ENCODE peak calls at places on chromosomes 1 and 21, in six cellular contexts. S, E, U, D, W and B are unnamed samples.

GRCh38 chr1:212186427-212187207 is 98.6 kb upstream of the PPP2R5A start:
- DNase-seq in U (no peak), W (peak), S (no peak), D (no peak), E (no peak), B (peak)

GRCh38 chr1:94382163-94382562 is 36.0 kb upstream of the ABCD3 start:
- DNase-seq in U (no peak), S (no peak), W (no peak), E (no peak), D (no peak), B (peak)

GRCh38 chr1:247371801-247372259 is 40.2 kb upstream of the ZNF496 start:
- DNase-seq in S (no peak), D (no peak), E (no peak), U (no peak), W (no peak), B (no peak)

GRCh38 chr1:117268926-117269378 is 58.2 kb upstream of the VTCN1 start:
- DNase-seq in W (no peak), D (no peak), U (no peak), S (no peak), E (no peak), B (no peak)

GRCh38 chr21:41966872-41967621 is 13.2 kb upstream of the C2CD2 start:
- DNase-seq in D (no peak), W (no peak), S (no peak), U (no peak), E (no peak), B (no peak)

GRCh38 chr1:171742577-171742922 is 685 bp upstream of the VAMP4 start:
- DNase-seq in U (no peak), S (no peak), E (peak), D (no peak), W (no peak), B (no peak)

GRCh38 chr1:113759341-113760101 is at the start of gene PHTF1:
- DNase-seq in E (peak), D (peak), W (no peak), U (peak), S (peak), B (peak)

GRCh38 chr1:158422215-158422614 is 3.8 kb downstream of the OR10K2 start:
- DNase-seq in U (no peak), W (no peak), S (no peak), E (no peak), D (no peak), B (no peak)

GRCh38 chr1:96306809-96307208 is 414.8 kb upstream of the PTBP2 start:
- DNase-seq in E (no peak), W (no peak), U (no peak), S (no peak), D (no peak), B (no peak)

GRCh38 chr1:46202975-46203737 is at the start of gene LURAP1:
- DNase-seq in W (no peak), E (peak), U (no peak), D (peak), S (no peak), B (no peak)

GRCh38 chr21:31201548-31201947 is 142.5 kb downstream of the TIAM1 start:
- DNase-seq in W (peak), S (no peak), D (no peak), E (no peak), U (no peak), B (peak)

GRCh38 chr1:20552728-20553571 is 577 bp downstream of the FAM43B start:
- DNase-seq in W (no peak), U (peak), E (no peak), D (peak), S (no peak), B (no peak)

GRCh38 chr1:166915941-166916340 is 39.9 kb upstream of the TADA1 start:
- DNase-seq in S (no peak), D (no peak), E (no peak), U (no peak), W (no peak), B (peak)

GRCh38 chr1:15212216-15212988 is 34.6 kb upstream of the FHAD1 start:
- DNase-seq in D (no peak), W (no peak), E (no peak), S (no peak), U (no peak), B (no peak)

GRCh38 chr1:84260852-84261518 is 40.5 kb upstream of the SAMD13 start:
- DNase-seq in U (peak), D (no peak), E (no peak), S (peak), W (no peak), B (no peak)

GRCh38 chr1:23369335-23370013 is at the start of gene ZNF436:
- DNase-seq in U (peak), W (no peak), E (peak), D (peak), S (peak), B (peak)

GRCh38 chr1:218496561-218496960 is 151.4 kb downstream of the TGFB2 start:
- DNase-seq in D (peak), E (no peak), U (peak), S (peak), W (no peak), B (no peak)

GRCh38 chr1:248404024-248404423 is 1.2 kb downstream of the OR2T1 start:
- DNase-seq in E (peak), U (peak), D (peak), S (no peak), W (peak), B (peak)

GRCh38 chr1:47643506-47644215 is 205.8 kb downstream of the FOXD2 start:
- DNase-seq in U (no peak), W (no peak), D (no peak), S (no peak), E (no peak), B (no peak)

GRCh38 chr1:166200743-166201142 is 33.9 kb upstream of the FAM78B start:
- DNase-seq in U (no peak), S (no peak), D (no peak), E (no peak), W (no peak), B (no peak)

GRCh38 chr1:246691622-246692495 is 32.4 kb upstream of the SCCPDH start:
- DNase-seq in E (no peak), U (no peak), D (no peak), W (no peak), S (no peak), B (no peak)

GRCh38 chr1:30199563-30199962 is 523.8 kb downstream of the MATN1 start:
- DNase-seq in U (no peak), S (no peak), W (no peak), D (no peak), E (no peak), B (no peak)
- TF ChIP-seq MYC in U (no peak), S (no peak), W (no peak), D (no peak), E (no peak), B (no peak)

GRCh38 chr1:119647734-119648619 is at the start of gene ZNF697:
- DNase-seq in U (peak), W (peak), E (peak), S (peak), D (peak), B (peak)
- TF ChIP-seq CTCF in U (no peak), W (no peak), E (peak), S (peak), D (peak), B (peak)

GRCh38 chr1:92961896-92962752 is 862 bp upstream of the DIPK1A start:
- DNase-seq in U (peak), S (peak), E (no peak), W (peak), D (peak), B (peak)
- TF ChIP-seq MYC in U (no peak), S (no peak), E (no peak), W (no peak), D (no peak), B (no peak)

GRCh38 chr1:29236993-29237905 is 927 bp downstream of the PTPRU start:
- DNase-seq in S (peak), D (peak), W (no peak), U (peak), E (peak), B (peak)
- TF ChIP-seq CTCF in S (peak), D (no peak), W (no peak), U (no peak), E (no peak), B (no peak)

GRCh38 chr1:33010946-33011731 is 25.5 kb downstream of the AK2 start:
- DNase-seq in U (no peak), E (no peak), D (peak), S (no peak), W (no peak), B (no peak)
- TF ChIP-seq MYC in U (no peak), E (no peak), D (no peak), S (no peak), W (no peak), B (no peak)

GRCh38 chr1:185154912-185155513 is 1.7 kb downstream of the TRMT1L start:
- DNase-seq in D (peak), U (no peak), E (no peak), S (no peak), W (no peak), B (peak)
- TF ChIP-seq CTCF in D (no peak), U (no peak), E (no peak), S (no peak), W (no peak), B (no peak)